ENCODE peak calls at places on chromosomes 4 and X, in six cellular contexts. L is HepG2, U is K562, W is GM12891, K is H1, R is GM12878. C is an unnamed sample.

GRCh38 chrX:3690140-3690539 is 23.3 kb downstream of the PRKX start:
- DNase-seq in W (no peak), R (no peak), L (no peak), U (no peak), K (no peak), C (no peak)

GRCh38 chr4:168743576-168743975 is 246.7 kb downstream of the PALLD start:
- DNase-seq in R (no peak), U (no peak), L (peak), K (no peak), W (no peak), C (no peak)

GRCh38 chr4:138614462-138615142 is 372.5 kb upstream of the SLC7A11 start:
- DNase-seq in U (no peak), R (no peak), W (no peak), L (no peak), K (no peak), C (no peak)

GRCh38 chr4:177229331-177229730 is 80.3 kb upstream of the NEIL3 start:
- DNase-seq in K (no peak), R (no peak), L (no peak), W (peak), U (no peak), C (no peak)

GRCh38 chr4:70559924-70560323 is 32.1 kb upstream of the AMBN start:
- DNase-seq in K (no peak), W (no peak), R (no peak), L (peak), U (no peak), C (no peak)

GRCh38 chrX:10615931-10616780 is 4.2 kb downstream of the MID1 start:
- DNase-seq in L (no peak), U (peak), R (no peak), K (no peak), W (no peak), C (no peak)

GRCh38 chrX:9352683-9353430 is 112.0 kb upstream of the TBL1X start:
- DNase-seq in U (peak), K (no peak), L (peak), W (no peak), R (peak), C (no peak)

GRCh38 chr4:73895201-73896177 is 26.3 kb downstream of the CXCL1 start:
- DNase-seq in L (no peak), W (no peak), K (no peak), U (no peak), R (no peak), C (no peak)

GRCh38 chr4:20313237-20314030 is 61.7 kb downstream of the SLIT2 start:
- DNase-seq in R (peak), K (peak), W (no peak), L (peak), U (no peak), C (no peak)
- TF ChIP-seq TAF1 in R (no peak), K (no peak), W (no peak), L (no peak), U (no peak), C (no peak)

DNA sequence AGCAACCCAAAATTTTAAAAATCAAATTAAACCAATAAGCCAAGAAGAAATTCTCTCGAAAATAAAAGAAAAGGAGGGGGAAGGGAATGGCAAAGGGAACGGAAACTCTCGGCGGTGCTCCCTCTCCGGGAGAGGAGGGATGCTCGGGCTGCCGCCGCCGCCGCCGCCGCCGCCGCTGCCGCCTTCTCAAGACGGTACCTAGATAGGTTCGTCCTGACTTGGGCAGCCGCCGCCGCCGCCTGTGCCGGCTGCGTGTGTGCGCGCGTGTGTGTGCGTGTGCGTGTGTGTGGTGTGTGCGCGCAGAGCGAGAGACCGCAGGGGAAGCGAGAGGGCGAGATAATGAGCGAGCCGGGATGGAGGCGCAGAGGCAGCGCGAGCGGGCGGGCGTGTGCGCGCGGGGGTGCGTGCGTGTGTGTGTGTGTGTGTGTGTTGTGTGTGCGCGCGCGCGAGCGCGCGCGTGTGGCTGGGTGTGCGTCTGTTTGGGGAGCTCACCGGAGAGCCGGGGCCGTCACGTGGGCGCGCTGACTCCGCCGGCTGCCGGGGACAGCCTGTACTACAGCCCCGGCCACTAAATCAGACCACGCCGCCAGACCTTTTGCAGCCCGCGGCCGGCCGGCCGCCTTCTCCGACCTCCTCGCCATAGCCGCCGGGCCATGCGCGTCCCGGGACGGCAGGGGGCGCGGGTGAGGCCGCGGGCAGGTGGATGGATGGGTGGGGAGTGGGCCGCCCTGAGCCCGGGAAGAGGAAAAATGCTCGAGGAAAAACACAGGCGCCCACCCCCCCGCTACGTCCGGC is 111.6 kb downstream of the DHX15 start:
- DNase-seq in K (peak), L (peak), W (peak), U (peak), R (no peak), C (peak)
- TF ChIP-seq POLR2A in K (peak), L (no peak), W (no peak), U (no peak), R (no peak), C (no peak)

GRCh38 chr4:85938062-85938461 is 421.8 kb downstream of the MAPK10 start:
- DNase-seq in L (no peak), W (no peak), R (no peak), K (no peak), U (no peak), C (no peak)
- TF ChIP-seq TAF1 in L (no peak), W (no peak), R (no peak), K (no peak), U (no peak), C (no peak)

GRCh38 chr4:148680884-148681283 is 238.7 kb upstream of the NR3C2 start:
- DNase-seq in R (no peak), W (no peak), L (no peak), U (no peak), K (no peak), C (no peak)
- TF ChIP-seq POLR2A in R (no peak), W (no peak), L (no peak), U (no peak), K (no peak), C (no peak)

GRCh38 chr4:19532120-19532848 is 719.4 kb upstream of the SLIT2 start:
- DNase-seq in K (no peak), U (no peak), L (no peak), R (no peak), W (no peak), C (no peak)
- TF ChIP-seq TAF1 in K (no peak), U (no peak), L (no peak), R (no peak), W (no peak), C (no peak)

GRCh38 chrX:132748909-132749308 is 209.5 kb downstream of the HS6ST2 start:
- DNase-seq in U (no peak), R (no peak), L (no peak), W (no peak), K (no peak), C (no peak)

GRCh38 chrX:132743086-132743485 is 215.3 kb downstream of the HS6ST2 start:
- DNase-seq in U (no peak), K (no peak), L (no peak), W (no peak), R (no peak), C (no peak)

GRCh38 chrX:132744470-132744869 is 214.0 kb downstream of the HS6ST2 start:
- DNase-seq in U (no peak), R (no peak), L (peak), K (no peak), W (no peak), C (no peak)

GRCh38 chrX:132748268-132748667 is 210.2 kb downstream of the HS6ST2 start:
- DNase-seq in U (no peak), R (no peak), W (no peak), L (no peak), K (no peak), C (no peak)

GRCh38 chrX:132745593-132745992 is 212.8 kb downstream of the HS6ST2 start:
- DNase-seq in U (no peak), W (no peak), K (no peak), R (no peak), L (no peak), C (no peak)
- TF ChIP-seq POLR2A in U (no peak), W (no peak), K (no peak), R (no peak), L (no peak), C (no peak)

GRCh38 chrX:97639526-97639925 is 755.8 kb downstream of the RPA4 start:
- DNase-seq in L (no peak), U (no peak), W (no peak), R (no peak), K (peak), C (no peak)
- TF ChIP-seq TAF1 in L (no peak), U (no peak), W (no peak), R (no peak), K (no peak), C (no peak)